ENCODE peak calls at places on chromosomes 11 and 22, in four cellular contexts. J, K, B and C are unnamed samples.
A peak's percentile ranks its signal among the peaks of the same experiment; 100 is the strongest.

GRCh38 chr22:19716041-19716828 is 1.9 kb downstream of the SEPTIN5 start:
- DNase-seq in J (no peak), K (no peak), B (no peak), C (no peak)

GRCh38 chr22:48588151-48588880 is 1239.4 kb downstream of the BRD1 start:
- DNase-seq in J (no peak), K (no peak), B (no peak), C (no peak)

GRCh38 chr11:79672786-79673185 is 232.0 kb upstream of the TENM4 start:
- DNase-seq in J (no peak), K (no peak), B (no peak), C (no peak)

GRCh38 chr11:62665630-62666258 is 632 bp downstream of the CSKMT start:
- DNase-seq in J (no peak), K (peak; percentile 73), B (peak; percentile 78), C (peak; percentile 57)

GRCh38 chr11:63916837-63917684 is at the start of gene RCOR2:
- DNase-seq in J (peak; percentile 72), K (peak; percentile 95), B (peak; percentile 89), C (peak; percentile 95)

GRCh38 chr22:30650508-30651116 is 15.0 kb downstream of the SLC35E4 start:
- DNase-seq in J (no peak), K (no peak), B (no peak), C (no peak)

GRCh38 chr11:12674571-12674935 is 332 bp downstream of the TEAD1 start:
- DNase-seq in J (peak; percentile 36), K (no peak), B (peak; percentile 23), C (no peak)

GRCh38 chr11:126384053-126384335 is 28.5 kb downstream of the ST3GAL4 start:
- DNase-seq in J (no peak), K (no peak), B (no peak), C (no peak)

GRCh38 chr11:129853508-129854228 is 38.0 kb downstream of the TMEM45B start:
- DNase-seq in J (peak; percentile 97), K (no peak), B (peak; percentile 69), C (no peak)

GRCh38 chr11:26649884-26650283 is 72.0 kb downstream of the SLC5A12 start:
- DNase-seq in J (peak; percentile 75), K (peak; percentile 86), B (peak; percentile 83), C (peak; percentile 83)

GRCh38 chr11:80899381-80899780 is 1458.6 kb upstream of the TENM4 start:
- DNase-seq in J (no peak), K (no peak), B (peak; percentile 78), C (no peak)

GRCh38 chr11:55172734-55173415 is 89.1 kb upstream of the TRIM48 start:
- DNase-seq in J (no peak), K (no peak), B (peak; percentile 1), C (no peak)

GRCh38 chr22:46262449-46263207 is 515 bp downstream of the PKDREJ start:
- DNase-seq in J (no peak), K (peak; percentile 74), B (peak; percentile 59), C (peak; percentile 84)

GRCh38 chr22:45838257-45838891 is 138.6 kb downstream of the WNT7B start:
- DNase-seq in J (no peak), K (no peak), B (no peak), C (no peak)

GRCh38 chr11:93542753-93543246 is 391 bp downstream of the SMCO4 start:
- DNase-seq in J (peak; percentile 49), K (no peak), B (no peak), C (peak; percentile 58)

GRCh38 chr11:111512296-111513239 is at the start of gene BTG4:
- DNase-seq in J (peak; percentile 12), K (peak; percentile 75), B (no peak), C (peak; percentile 67)

GRCh38 chr11:7558046-7558445 is 44.2 kb downstream of the PPFIBP2 start:
- DNase-seq in J (no peak), K (no peak), B (no peak), C (no peak)

GRCh38 chr22:35589071-35589735 is 27.9 kb downstream of the MB start:
- DNase-seq in J (no peak), K (no peak), B (peak; percentile 62), C (peak; percentile 98)

GRCh38 chr11:121337740-121338272 is 45.2 kb downstream of the SC5D start:
- DNase-seq in J (no peak), K (no peak), B (no peak), C (no peak)

GRCh38 chr11:1287928-1288327 is 21.5 kb downstream of the TOLLIP start:
- DNase-seq in J (no peak), K (no peak), B (no peak), C (no peak)

GRCh38 chr11:117668291-117668690 is 128.7 kb downstream of the DSCAML1 start:
- DNase-seq in J (peak; percentile 91), K (no peak), B (no peak), C (no peak)

GRCh38 chr22:47204002-47204979 is 441.8 kb downstream of the TBC1D22A start:
- DNase-seq in J (no peak), K (no peak), B (no peak), C (no peak)

GRCh38 chr22:38222797-38223119 is 21.0 kb downstream of the MAFF start:
- DNase-seq in J (no peak), K (no peak), B (no peak), C (no peak)

GRCh38 chr11:73334244-73335203 is 26.4 kb downstream of the ARHGEF17 start:
- DNase-seq in J (no peak), K (peak; percentile 39), B (peak; percentile 85), C (peak; percentile 65)

GRCh38 chr22:30860176-30861105 is 108.1 kb downstream of the MORC2 start:
- DNase-seq in J (no peak), K (no peak), B (no peak), C (no peak)